ENCODE peak calls at places on chromosomes 11 and 22, in seven cellular contexts. H is epithelial cell of esophagus, V is left ventricle myocardium inferior, U is mesothelial cell of epicardium, B is HFF-Myc, D is psoas muscle, O is activated B cell treated with CpG ODN at 0.5 μM for 24 hours. T is an unnamed sample.

GRCh38 chr11:1228183-1228821 is 5.4 kb downstream of the MUC5B start:
- DNase-seq in B (no peak), U (peak), D (peak), V (no peak), O (no peak), H (no peak), T (peak)

GRCh38 chr11:118438314-118438931 is 2.1 kb downstream of the KMT2A start:
- DNase-seq in V (peak), U (peak), H (peak), O (peak), D (no peak), B (no peak), T (peak)

GRCh38 chr11:121928597-121929580 is 187.1 kb downstream of the BLID start:
- DNase-seq in B (no peak), O (no peak), U (no peak), V (no peak), D (no peak), H (no peak), T (peak)

GRCh38 chr22:35783943-35784614 is 66.4 kb downstream of the APOL5 start:
- DNase-seq in O (no peak), D (no peak), H (peak), V (no peak), U (no peak), B (peak), T (no peak)

GRCh38 chr11:129090056-129090455 is 102.1 kb downstream of the ARHGAP32 start:
- DNase-seq in H (peak), O (no peak), U (no peak), B (no peak), D (no peak), V (no peak), T (no peak)

GRCh38 chr11:20873054-20873453 is 203.7 kb downstream of the NELL1 start:
- DNase-seq in U (no peak), O (no peak), H (peak), D (no peak), B (no peak), V (no peak), T (peak)

GRCh38 chr11:29963068-29963467 is 53.8 kb downstream of the KCNA4 start:
- DNase-seq in U (no peak), V (no peak), O (no peak), B (no peak), D (no peak), H (no peak), T (no peak)

GRCh38 chr22:33565580-33565995 is 354.7 kb downstream of the LARGE1 start:
- DNase-seq in D (no peak), U (no peak), H (no peak), B (no peak), V (peak), O (no peak), T (no peak)

GRCh38 chr22:25495286-25495685 is 69.2 kb upstream of the GRK3 start:
- DNase-seq in B (no peak), V (no peak), D (no peak), H (no peak), O (no peak), U (no peak), T (no peak)

GRCh38 chr22:39731881-39732555 is 161.5 kb downstream of the CACNA1I start:
- DNase-seq in O (no peak), B (no peak), U (no peak), D (no peak), V (no peak), H (no peak), T (peak)

GRCh38 chr22:30371981-30372380 is 15.2 kb downstream of the CCDC157 start:
- DNase-seq in O (no peak), D (no peak), V (no peak), B (no peak), H (no peak), U (no peak), T (no peak)

GRCh38 chr22:22681221-22681739 is 36.9 kb downstream of the GGTLC2 start:
- DNase-seq in H (no peak), B (no peak), V (no peak), U (no peak), D (no peak), O (no peak), T (no peak)

GRCh38 chr11:118415739-118416068 is 14.3 kb downstream of the ATP5MG start:
- DNase-seq in B (no peak), O (no peak), V (no peak), D (no peak), U (no peak), H (peak), T (peak)

GRCh38 chr11:12100886-12101285 is 9.5 kb upstream of the MICAL2 start:
- DNase-seq in O (no peak), V (peak), D (no peak), B (no peak), H (no peak), U (no peak), T (no peak)

GRCh38 chr22:45777046-45777851 is 105.6 kb downstream of the ATXN10 start:
- DNase-seq in V (no peak), U (no peak), D (no peak), H (peak), O (no peak), B (peak), T (no peak)

GRCh38 chr11:19437760-19438159 is 197.0 kb upstream of the E2F8 start:
- DNase-seq in U (no peak), B (no peak), D (no peak), V (no peak), O (no peak), H (peak), T (no peak)

GRCh38 chr22:48491451-48491941 is 1336.2 kb downstream of the BRD1 start:
- DNase-seq in O (no peak), B (no peak), U (no peak), D (no peak), H (no peak), V (no peak), T (peak)

GRCh38 chr11:12179521-12179920 is 69.1 kb downstream of the MICAL2 start:
- DNase-seq in V (no peak), H (no peak), D (no peak), O (no peak), U (no peak), B (no peak), T (no peak)

GRCh38 chr11:83238111-83238510 is 44.6 kb downstream of the ANKRD42 start:
- DNase-seq in B (no peak), H (peak), U (no peak), O (no peak), D (no peak), V (no peak), T (no peak)

GRCh38 chr22:50465066-50465465 is 9.8 kb downstream of the SBF1 start:
- DNase-seq in D (no peak), H (no peak), B (no peak), V (no peak), O (no peak), U (no peak), T (no peak)

GRCh38 chr22:11627436-11627797 is 3900.6 kb upstream of the OR11H1 start:
- DNase-seq in O (no peak), D (no peak), V (no peak), B (no peak), H (no peak), U (no peak), T (no peak)

GRCh38 chr11:22460181-22460580 is 122.0 kb downstream of the SLC17A6 start:
- DNase-seq in O (no peak), H (peak), U (no peak), V (no peak), B (no peak), D (no peak), T (no peak)

GRCh38 chr22:46867106-46867505 is 104.7 kb downstream of the TBC1D22A start:
- DNase-seq in U (no peak), D (no peak), O (no peak), H (no peak), B (no peak), V (no peak), T (peak)

GRCh38 chr22:37303821-37304274 is 21.5 kb downstream of the CYTH4 start:
- DNase-seq in H (peak), O (no peak), D (no peak), U (no peak), V (no peak), B (peak), T (no peak)

GRCh38 chr22:40240160-40240559 is 62.4 kb downstream of the TNRC6B start:
- DNase-seq in H (no peak), U (no peak), V (no peak), B (no peak), D (no peak), O (no peak), T (no peak)

GRCh38 chr11:1202154-1202775 is 20.6 kb upstream of the MUC5B start:
- DNase-seq in V (peak), B (no peak), O (no peak), U (peak), D (peak), H (no peak), T (peak)

GRCh38 chr11:130548491-130548833 is 100.0 kb downstream of the ADAMTS15 start:
- DNase-seq in U (no peak), D (no peak), V (no peak), H (peak), O (no peak), B (no peak), T (no peak)
- TF ChIP-seq CTCF in U (no peak), D (no peak), V (no peak), H (no peak), O (no peak), B (no peak), T (no peak)

DNA sequence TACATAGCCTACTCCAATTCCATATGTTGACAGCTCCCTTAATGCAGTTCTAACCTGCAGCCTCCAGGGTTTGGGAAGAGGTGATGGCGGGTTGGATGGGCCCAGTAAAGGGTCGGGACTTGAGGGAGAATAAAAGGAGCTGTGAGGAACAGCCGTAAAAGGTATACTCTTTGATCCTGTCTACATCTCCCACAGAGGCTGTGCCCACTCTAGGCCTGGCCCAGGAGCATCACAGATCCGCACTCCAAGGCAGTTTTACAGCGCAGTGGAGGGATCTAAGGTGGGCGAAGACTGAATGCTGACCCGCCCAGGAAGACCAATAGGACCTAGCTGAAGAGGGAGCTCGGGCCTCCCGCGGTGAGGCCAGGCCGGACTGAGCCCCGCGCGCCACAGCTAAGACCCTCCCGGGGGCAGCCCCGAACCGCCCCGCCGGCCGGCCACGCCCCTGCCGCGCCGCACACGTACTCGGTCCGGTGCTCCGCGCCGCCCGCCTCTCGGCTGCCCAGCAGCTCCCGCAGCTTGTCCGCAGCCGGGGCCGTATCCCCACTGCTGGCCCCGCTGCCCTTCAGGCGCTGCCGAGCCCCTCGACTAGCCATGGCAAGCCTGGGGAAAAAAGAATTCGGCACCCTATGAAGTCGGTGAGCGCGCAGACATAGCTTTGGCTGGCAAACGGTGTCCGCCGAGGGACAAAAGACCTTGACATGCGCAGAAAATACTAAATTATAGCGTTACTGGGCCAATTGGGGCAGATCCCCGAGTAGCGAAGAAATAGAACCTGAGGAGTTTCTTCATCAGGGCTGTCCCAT is at the start of gene ALG9:
- DNase-seq in U (peak), B (peak), H (peak), V (peak), O (peak), D (peak), T (peak)
- TF ChIP-seq CTCF in U (no peak), B (peak), H (peak), V (peak), O (no peak), D (peak), T (peak)

GRCh38 chr11:73866586-73866996 is 10.1 kb downstream of the COA4 start:
- DNase-seq in D (no peak), V (no peak), B (peak), O (no peak), U (no peak), H (peak), T (no peak)
- TF ChIP-seq CTCF in D (no peak), V (no peak), B (no peak), O (no peak), U (no peak), H (no peak), T (no peak)

DNA sequence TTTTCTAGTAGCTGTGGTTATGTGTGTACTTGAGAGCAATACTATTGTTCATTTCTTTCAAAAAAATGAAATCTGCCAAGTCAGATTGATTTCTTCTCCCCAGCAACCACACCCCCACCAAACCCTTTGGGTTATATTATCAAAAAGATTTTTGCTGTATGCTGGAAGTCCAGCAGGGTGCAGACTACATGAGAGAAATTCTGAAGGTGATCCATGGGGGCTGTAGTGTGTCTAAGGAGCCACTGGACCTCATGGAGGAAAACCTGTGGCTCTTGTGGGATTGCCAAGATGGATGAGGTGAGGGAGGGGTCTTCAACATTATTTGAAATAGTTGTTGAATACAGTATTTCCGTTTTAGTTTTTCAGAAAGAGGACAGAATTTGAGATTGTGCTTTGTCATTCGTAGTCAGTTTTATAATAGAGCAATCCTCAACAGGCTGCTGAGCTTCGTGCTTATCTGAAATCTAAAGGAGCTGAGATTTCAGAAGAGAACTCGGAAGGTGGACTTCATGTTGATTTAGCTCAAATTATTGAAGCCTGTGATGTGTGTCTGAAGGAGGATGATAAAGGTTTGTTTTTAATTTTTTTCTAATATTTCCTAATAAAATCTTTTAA is 3.1 kb downstream of the EIF3M start:
- DNase-seq in V (no peak), B (no peak), U (no peak), H (peak), O (no peak), D (no peak), T (no peak)
- TF ChIP-seq CTCF in V (peak), B (peak), U (no peak), H (peak), O (no peak), D (no peak), T (peak)

DNA sequence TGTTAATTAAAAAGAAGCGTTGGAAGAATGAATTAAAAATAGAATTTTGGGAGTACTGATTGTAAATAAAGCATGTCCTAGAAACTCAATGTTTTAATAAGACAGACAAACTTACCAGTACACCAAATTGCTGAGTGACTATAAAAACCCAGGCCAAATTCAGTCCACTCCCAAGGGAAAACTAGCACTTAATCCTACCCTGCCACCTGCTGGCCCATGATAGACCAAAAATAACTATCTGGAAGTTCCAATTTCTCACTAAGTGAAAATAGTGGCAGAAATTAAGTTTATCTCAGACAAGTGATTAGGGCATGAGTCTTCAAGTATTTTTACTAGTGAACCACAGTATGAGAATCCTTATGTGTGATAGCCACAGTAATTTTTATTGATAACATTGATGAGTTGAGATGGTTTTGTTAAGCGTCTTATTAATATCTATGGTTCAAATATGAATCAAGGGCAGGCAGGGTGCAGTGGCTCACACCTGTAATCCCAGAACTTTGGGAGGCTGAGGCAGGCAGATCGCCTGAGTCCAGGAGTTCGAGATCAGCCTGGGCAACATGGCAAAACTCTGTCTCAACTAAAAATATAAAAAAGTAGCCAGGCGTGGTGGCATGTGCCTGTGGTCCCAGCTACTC is 9.8 kb upstream of the DDX10 start:
- DNase-seq in V (no peak), H (peak), D (no peak), B (no peak), O (no peak), U (no peak), T (peak)
- TF ChIP-seq CTCF in V (peak), H (peak), D (peak), B (peak), O (no peak), U (peak), T (peak)

T was measured in endodermal cell.